ENCODE peak calls at places on chromosome 11, in five cellular contexts. N is fibroblast of lung, P is mesothelial cell of epicardium, S is suprapubic skin, V is IMR-90. R is an unnamed sample.

GRCh38 chr11:130403967-130404366 is 24.4 kb downstream of the ADAMTS8 start:
- DNase-seq in V (no peak), S (no peak), P (no peak), N (no peak), R (no peak)

GRCh38 chr11:116610190-116610589 is 162.6 kb downstream of the BUD13 start:
- DNase-seq in N (no peak), S (no peak), P (no peak), V (no peak), R (no peak)

GRCh38 chr11:78140392-78141077 is 1.1 kb upstream of the ALG8 start:
- DNase-seq in N (no peak), S (no peak), V (no peak), P (no peak), R (no peak)

GRCh38 chr11:125364085-125364822 is 131.8 kb downstream of the FEZ1 start:
- DNase-seq in S (no peak), N (peak; percentile 24), P (no peak), V (peak; percentile 81), R (no peak)

GRCh38 chr11:116465056-116465455 is 307.7 kb downstream of the BUD13 start:
- DNase-seq in P (no peak), N (no peak), V (no peak), S (no peak), R (no peak)

GRCh38 chr11:106540001-106540400 is 462.5 kb downstream of the AASDHPPT start:
- DNase-seq in P (no peak), S (no peak), N (no peak), V (no peak), R (no peak)

GRCh38 chr11:73058989-73059674 is 83.0 kb downstream of the FCHSD2 start:
- DNase-seq in S (no peak), V (no peak), P (no peak), N (no peak), R (no peak)

GRCh38 chr11:71146846-71147245 is 105.5 kb downstream of the SHANK2 start:
- DNase-seq in V (no peak), P (no peak), S (no peak), N (no peak), R (no peak)

GRCh38 chr11:9529333-9529648 is 44.2 kb upstream of the WEE1 start:
- DNase-seq in V (no peak), N (peak; percentile 37), S (no peak), P (no peak), R (no peak)

GRCh38 chr11:65301491-65302329 is 13.0 kb upstream of the CDC42EP2 start:
- DNase-seq in V (peak; percentile 50), P (no peak), S (no peak), N (peak; percentile 82), R (no peak)

GRCh38 chr11:132402056-132402684 is 1031.8 kb downstream of the NTM start:
- DNase-seq in P (no peak), N (peak; percentile 6), S (no peak), V (peak; percentile 51), R (no peak)

GRCh38 chr11:10044618-10045017 is 249.4 kb downstream of the SBF2 start:
- DNase-seq in N (peak; percentile 15), S (no peak), P (no peak), V (no peak), R (no peak)

GRCh38 chr11:126732981-126733380 is 267.6 kb downstream of the KIRREL3 start:
- DNase-seq in N (no peak), P (no peak), V (no peak), S (no peak), R (no peak)

GRCh38 chr11:19577849-19578619 is 134.6 kb upstream of the NAV2 start:
- DNase-seq in V (peak; percentile 66), S (no peak), N (peak; percentile 26), P (no peak), R (no peak)

GRCh38 chr11:119977584-119977860 is 160.4 kb downstream of the TRIM29 start:
- DNase-seq in V (no peak), S (no peak), N (no peak), P (no peak), R (no peak)

GRCh38 chr11:65811764-65812475 is 21.8 kb upstream of the SNX32 start:
- DNase-seq in V (no peak), P (no peak), N (no peak), S (no peak), R (no peak)

GRCh38 chr11:2269601-2270321 is 627 bp downstream of the ASCL2 start:
- DNase-seq in S (no peak), N (peak; percentile 57), P (no peak), V (peak; percentile 55), R (peak; percentile 55)

GRCh38 chr11:396948-397548 is 3.0 kb downstream of the PKP3 start:
- DNase-seq in N (peak; percentile 58), P (no peak), V (peak; percentile 36), S (no peak), R (peak; percentile 56)

GRCh38 chr11:125262194-125262824 is 97.8 kb downstream of the PKNOX2 start:
- DNase-seq in P (no peak), V (no peak), N (no peak), S (no peak), R (no peak)

GRCh38 chr11:104451193-104451592 is 287.2 kb upstream of the PDGFD start:
- DNase-seq in P (no peak), S (no peak), V (no peak), N (no peak), R (no peak)

GRCh38 chr11:20131744-20132666 is 28.3 kb downstream of the DBX1 start:
- DNase-seq in N (peak; percentile 66), V (peak; percentile 55), S (no peak), P (no peak), R (no peak)

GRCh38 chr11:70399681-70400112 is 1.4 kb downstream of the CTTN start:
- DNase-seq in S (peak; percentile 89), P (no peak), V (peak; percentile 97), N (peak; percentile 94), R (no peak)

GRCh38 chr11:85740464-85741400 is 54.7 kb upstream of the CCDC89 start:
- DNase-seq in V (no peak), N (no peak), S (no peak), P (no peak), R (no peak)

GRCh38 chr11:79255965-79256364 is 184.9 kb downstream of the TENM4 start:
- DNase-seq in P (no peak), V (no peak), N (no peak), S (no peak), R (no peak)

GRCh38 chr11:2699185-2699530 is 636 bp downstream of the KCNQ1OT1 start:
- DNase-seq in V (peak; percentile 9), N (no peak), S (peak; percentile 69), P (peak; percentile 16), R (no peak)

GRCh38 chr11:3224730-3225098 is 6.1 kb upstream of the MRGPRG start:
- DNase-seq in N (no peak), S (no peak), P (no peak), V (no peak), R (no peak)

GRCh38 chr11:25758145-25758661 is 573.7 kb upstream of the ANO3 start:
- DNase-seq in V (no peak), N (no peak), S (no peak), P (no peak), R (no peak)

GRCh38 chr11:61555051-61555969 is 25.6 kb downstream of the SYT7 start:
- DNase-seq in N (no peak), S (no peak), V (no peak), P (no peak), R (no peak)

GRCh38 chr11:125457814-125458343 is 38.2 kb downstream of the FEZ1 start:
- DNase-seq in N (peak; percentile 76), P (no peak), S (no peak), V (peak; percentile 81), R (no peak)

GRCh38 chr11:120832609-120833221 is 191.2 kb upstream of the TBCEL start:
- DNase-seq in N (no peak), V (no peak), P (no peak), S (no peak), R (no peak)

GRCh38 chr11:45890886-45891550 is 5.6 kb downstream of the MAPK8IP1 start:
- DNase-seq in N (no peak), V (no peak), S (no peak), P (no peak), R (no peak)
- TF ChIP-seq CTCF in N (no peak), V (no peak), S (no peak), P (no peak), R (no peak)

GRCh38 chr11:117923773-117924172 is 5.4 kb downstream of the TMPRSS13 start:
- DNase-seq in V (no peak), N (no peak), S (no peak), P (no peak), R (no peak)
- TF ChIP-seq CTCF in V (no peak), N (no peak), S (no peak), P (no peak), R (no peak)

GRCh38 chr11:93113824-93114223 is 84.0 kb downstream of the SLC36A4 start:
- DNase-seq in P (no peak), V (no peak), S (no peak), N (no peak), R (no peak)
- TF ChIP-seq CTCF in P (no peak), V (no peak), S (no peak), N (no peak), R (no peak)

DNA sequence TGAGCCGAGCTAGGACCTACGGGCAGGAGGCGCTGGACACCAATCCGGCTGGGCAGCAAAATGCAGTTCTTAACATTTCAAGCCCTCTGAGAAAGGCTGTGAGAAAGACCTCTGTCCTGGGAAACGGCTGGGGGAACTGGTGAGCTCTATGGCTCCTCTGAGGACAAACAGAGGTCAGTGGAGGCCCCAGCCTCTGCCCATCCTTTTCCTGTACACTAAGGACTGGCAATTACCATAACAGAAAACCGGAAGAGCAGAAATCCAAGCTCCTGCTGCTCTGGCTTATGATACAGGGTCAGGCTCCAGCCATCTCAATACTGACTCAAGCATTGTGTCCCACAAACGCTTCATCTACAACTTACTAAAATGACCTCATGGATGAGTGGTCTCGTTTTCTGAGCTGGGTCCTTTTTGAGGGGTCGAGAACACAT is 2.2 kb downstream of the TESMIN start:
- DNase-seq in P (no peak), V (peak; percentile 4), N (no peak), S (no peak), R (no peak)
- TF ChIP-seq CTCF in P (no peak), V (no peak), N (no peak), S (no peak), R (no peak)

GRCh38 chr11:97460091-97460490 is 1070.3 kb downstream of the JRKL start:
- DNase-seq in V (no peak), S (no peak), N (no peak), P (no peak), R (no peak)

GRCh38 chr11:97451441-97451840 is 1061.6 kb downstream of the JRKL start:
- DNase-seq in P (no peak), V (no peak), S (no peak), N (no peak), R (no peak)

GRCh38 chr11:97454988-97455387 is 1065.2 kb downstream of the JRKL start:
- DNase-seq in P (no peak), N (peak; percentile 54), V (no peak), S (no peak), R (no peak)
- TF ChIP-seq CTCF in P (no peak), N (peak; percentile 49), V (no peak), S (no peak), R (no peak)

R was measured in activated B cell treated with CpG ODN at 0.5 μM for 24 hours.